ENCODE peak calls at places on chromosomes 7 and 10, in seven cellular contexts. One of them, this sample, is unnamed.

GRCh38 chr7:40057292-40057691 is 77.1 kb downstream of the MPLKIP start:
- DNase-seq in ascending aorta: no peak
- DNase-seq in MM.1S: no peak
- DNase-seq in RWPE1: no peak
- DNase-seq in CD8-positive, alpha-beta T cell: no peak
- DNase-seq in tibial artery: no peak
- DNase-seq in pancreas: no peak
- DNase-seq in this sample: no peak

GRCh38 chr7:151320263-151320845 is 21.3 kb upstream of the NUB1 start:
- DNase-seq in ascending aorta: no peak
- DNase-seq in CD8-positive, alpha-beta T cell: no peak
- DNase-seq in MM.1S: no peak
- DNase-seq in pancreas: no peak
- DNase-seq in RWPE1: no peak
- DNase-seq in tibial artery: no peak
- DNase-seq in this sample: no peak

GRCh38 chr10:74153123-74153522 is 2.1 kb downstream of the ADK start:
- DNase-seq in MM.1S: no peak
- DNase-seq in tibial artery: no peak
- DNase-seq in CD8-positive, alpha-beta T cell: no peak
- DNase-seq in ascending aorta: no peak
- DNase-seq in pancreas: no peak
- DNase-seq in RWPE1: peak; percentile 81
- DNase-seq in this sample: no peak

GRCh38 chr7:51067757-51068156 is 248.9 kb downstream of the COBL start:
- DNase-seq in CD8-positive, alpha-beta T cell: no peak
- DNase-seq in pancreas: peak; percentile 49
- DNase-seq in RWPE1: peak; percentile 64
- DNase-seq in MM.1S: peak; percentile 33
- DNase-seq in tibial artery: no peak
- DNase-seq in ascending aorta: no peak
- DNase-seq in this sample: peak; percentile 31

GRCh38 chr10:13990392-13990805 is 340.3 kb downstream of the FRMD4A start:
- DNase-seq in MM.1S: no peak
- DNase-seq in CD8-positive, alpha-beta T cell: no peak
- DNase-seq in pancreas: no peak
- DNase-seq in ascending aorta: no peak
- DNase-seq in RWPE1: no peak
- DNase-seq in tibial artery: no peak
- DNase-seq in this sample: no peak

GRCh38 chr10:112314822-112315474 is 31.7 kb downstream of the TECTB start:
- DNase-seq in tibial artery: peak; percentile 78
- DNase-seq in MM.1S: peak; percentile 72
- DNase-seq in pancreas: peak; percentile 77
- DNase-seq in CD8-positive, alpha-beta T cell: peak; percentile 54
- DNase-seq in ascending aorta: peak; percentile 21
- DNase-seq in RWPE1: peak; percentile 86
- DNase-seq in this sample: peak; percentile 68

GRCh38 chr7:136868496-136869005 is at the start of gene CHRM2:
- DNase-seq in pancreas: no peak
- DNase-seq in RWPE1: no peak
- DNase-seq in CD8-positive, alpha-beta T cell: no peak
- DNase-seq in tibial artery: no peak
- DNase-seq in MM.1S: no peak
- DNase-seq in ascending aorta: no peak
- DNase-seq in this sample: no peak

GRCh38 chr10:47357911-47358310 is 9.7 kb downstream of the RBP3 start:
- DNase-seq in ascending aorta: no peak
- DNase-seq in CD8-positive, alpha-beta T cell: no peak
- DNase-seq in RWPE1: no peak
- DNase-seq in MM.1S: no peak
- DNase-seq in pancreas: no peak
- DNase-seq in tibial artery: peak; percentile 27
- DNase-seq in this sample: no peak

GRCh38 chr7:68192941-68193340 is 1196.3 kb downstream of the TYW1 start:
- DNase-seq in ascending aorta: no peak
- DNase-seq in MM.1S: no peak
- DNase-seq in tibial artery: no peak
- DNase-seq in pancreas: no peak
- DNase-seq in RWPE1: no peak
- DNase-seq in CD8-positive, alpha-beta T cell: no peak
- DNase-seq in this sample: no peak

GRCh38 chr10:122157451-122157850 is 113.6 kb upstream of the BTBD16 start:
- DNase-seq in MM.1S: no peak
- DNase-seq in tibial artery: no peak
- DNase-seq in ascending aorta: no peak
- DNase-seq in pancreas: no peak
- DNase-seq in CD8-positive, alpha-beta T cell: no peak
- DNase-seq in RWPE1: no peak
- DNase-seq in this sample: no peak

GRCh38 chr10:73744690-73744994 is 470 bp downstream of the SEC24C start:
- DNase-seq in tibial artery: peak; percentile 74
- DNase-seq in ascending aorta: no peak
- DNase-seq in MM.1S: peak; percentile 58
- DNase-seq in pancreas: peak; percentile 61
- DNase-seq in CD8-positive, alpha-beta T cell: no peak
- DNase-seq in RWPE1: peak; percentile 51
- DNase-seq in this sample: no peak

GRCh38 chr10:45473126-45473525 is 99.1 kb downstream of the ALOX5 start:
- DNase-seq in tibial artery: no peak
- DNase-seq in CD8-positive, alpha-beta T cell: no peak
- DNase-seq in MM.1S: no peak
- DNase-seq in ascending aorta: no peak
- DNase-seq in pancreas: peak; percentile 33
- DNase-seq in RWPE1: no peak
- DNase-seq in this sample: no peak

GRCh38 chr10:133124357-133125211 is 35.4 kb upstream of the KNDC1 start:
- DNase-seq in ascending aorta: no peak
- DNase-seq in MM.1S: no peak
- DNase-seq in RWPE1: peak; percentile 45
- DNase-seq in pancreas: peak; percentile 40
- DNase-seq in tibial artery: peak; percentile 56
- DNase-seq in CD8-positive, alpha-beta T cell: no peak
- DNase-seq in this sample: peak; percentile 13

GRCh38 chr10:68406111-68406814 is 814 bp downstream of the RUFY2 start:
- DNase-seq in ascending aorta: no peak
- DNase-seq in CD8-positive, alpha-beta T cell: peak; percentile 3
- DNase-seq in pancreas: peak; percentile 53
- DNase-seq in tibial artery: no peak
- DNase-seq in RWPE1: peak; percentile 53
- DNase-seq in MM.1S: peak; percentile 58
- DNase-seq in this sample: peak; percentile 53

GRCh38 chr10:131700506-131700905 is 200.3 kb upstream of the PPP2R2D start:
- DNase-seq in ascending aorta: no peak
- DNase-seq in RWPE1: no peak
- DNase-seq in CD8-positive, alpha-beta T cell: no peak
- DNase-seq in MM.1S: no peak
- DNase-seq in tibial artery: no peak
- DNase-seq in pancreas: no peak
- DNase-seq in this sample: no peak

GRCh38 chr7:142030294-142030693 is 34.6 kb downstream of the MGAM start:
- DNase-seq in CD8-positive, alpha-beta T cell: no peak
- DNase-seq in MM.1S: no peak
- DNase-seq in RWPE1: peak; percentile 24
- DNase-seq in ascending aorta: no peak
- DNase-seq in pancreas: no peak
- DNase-seq in tibial artery: no peak
- DNase-seq in this sample: no peak

GRCh38 chr10:24920907-24921881 is 31.2 kb downstream of the PRTFDC1 start:
- DNase-seq in ascending aorta: peak; percentile 36
- DNase-seq in CD8-positive, alpha-beta T cell: no peak
- DNase-seq in MM.1S: no peak
- DNase-seq in RWPE1: peak; percentile 49
- DNase-seq in pancreas: no peak
- DNase-seq in tibial artery: peak; percentile 77
- DNase-seq in this sample: peak; percentile 34

GRCh38 chr10:31263903-31264302 is 55.1 kb upstream of the ZEB1 start:
- DNase-seq in tibial artery: no peak
- DNase-seq in pancreas: no peak
- DNase-seq in CD8-positive, alpha-beta T cell: no peak
- DNase-seq in ascending aorta: no peak
- DNase-seq in RWPE1: peak; percentile 13
- DNase-seq in MM.1S: no peak
- DNase-seq in this sample: no peak

GRCh38 chr7:17625038-17625437 is 315.3 kb downstream of the SNX13 start:
- DNase-seq in RWPE1: peak; percentile 42
- DNase-seq in tibial artery: no peak
- DNase-seq in pancreas: no peak
- DNase-seq in MM.1S: no peak
- DNase-seq in CD8-positive, alpha-beta T cell: no peak
- DNase-seq in ascending aorta: no peak
- DNase-seq in this sample: no peak

GRCh38 chr10:89837173-89838001 is 136.0 kb downstream of the KIF20B start:
- DNase-seq in pancreas: peak; percentile 38
- DNase-seq in MM.1S: peak; percentile 34
- DNase-seq in RWPE1: no peak
- DNase-seq in tibial artery: no peak
- DNase-seq in CD8-positive, alpha-beta T cell: no peak
- DNase-seq in ascending aorta: no peak
- DNase-seq in this sample: peak; percentile 12

GRCh38 chr10:52491246-52492000 is 177.3 kb downstream of the DKK1 start:
- DNase-seq in ascending aorta: no peak
- DNase-seq in MM.1S: no peak
- DNase-seq in CD8-positive, alpha-beta T cell: no peak
- DNase-seq in RWPE1: no peak
- DNase-seq in pancreas: no peak
- DNase-seq in tibial artery: no peak
- DNase-seq in this sample: no peak

GRCh38 chr10:24174014-24174413 is 34.9 kb upstream of the KIAA1217 start:
- DNase-seq in ascending aorta: no peak
- DNase-seq in pancreas: no peak
- DNase-seq in tibial artery: no peak
- DNase-seq in MM.1S: no peak
- DNase-seq in CD8-positive, alpha-beta T cell: no peak
- DNase-seq in RWPE1: peak; percentile 13
- DNase-seq in this sample: no peak

GRCh38 chr7:12152196-12152918 is 58.7 kb upstream of the TMEM106B start:
- DNase-seq in pancreas: no peak
- DNase-seq in MM.1S: no peak
- DNase-seq in RWPE1: no peak
- DNase-seq in ascending aorta: no peak
- DNase-seq in tibial artery: no peak
- DNase-seq in CD8-positive, alpha-beta T cell: no peak
- DNase-seq in this sample: no peak

GRCh38 chr10:61897671-61898434 is 3.6 kb upstream of the ARID5B start:
- DNase-seq in ascending aorta: no peak
- DNase-seq in RWPE1: peak; percentile 24
- DNase-seq in CD8-positive, alpha-beta T cell: no peak
- DNase-seq in MM.1S: peak; percentile 86
- DNase-seq in tibial artery: no peak
- DNase-seq in pancreas: peak; percentile 33
- DNase-seq in this sample: no peak

GRCh38 chr7:81025360-81025759 is 106.5 kb upstream of the SEMA3C start:
- DNase-seq in CD8-positive, alpha-beta T cell: no peak
- DNase-seq in pancreas: no peak
- DNase-seq in tibial artery: no peak
- DNase-seq in RWPE1: no peak
- DNase-seq in MM.1S: no peak
- DNase-seq in ascending aorta: no peak
- DNase-seq in this sample: no peak

GRCh38 chr7:90768301-90768700 is 172.2 kb downstream of the CDK14 start:
- DNase-seq in ascending aorta: no peak
- DNase-seq in RWPE1: no peak
- DNase-seq in pancreas: no peak
- DNase-seq in MM.1S: no peak
- DNase-seq in tibial artery: no peak
- DNase-seq in CD8-positive, alpha-beta T cell: no peak
- DNase-seq in this sample: no peak
- H3K27ac ChIP-seq in ascending aorta: no peak overlapping the region
- H3K27ac ChIP-seq in RWPE1: no peak overlapping the region
- H3K27ac ChIP-seq in pancreas: peak overlapping the region; percentile 25
- H3K27ac ChIP-seq in MM.1S: no peak overlapping the region
- H3K27ac ChIP-seq in tibial artery: no peak overlapping the region
- H3K27ac ChIP-seq in CD8-positive, alpha-beta T cell: no peak overlapping the region
- H3K27ac ChIP-seq in this sample: no peak overlapping the region

GRCh38 chr7:102934670-102935069 is 21.9 kb downstream of the LRRC17 start:
- DNase-seq in RWPE1: no peak
- DNase-seq in ascending aorta: no peak
- DNase-seq in pancreas: no peak
- DNase-seq in CD8-positive, alpha-beta T cell: no peak
- DNase-seq in tibial artery: no peak
- DNase-seq in MM.1S: no peak
- DNase-seq in this sample: no peak
- H3K27ac ChIP-seq in RWPE1: no peak overlapping the region
- H3K27ac ChIP-seq in ascending aorta: peak overlapping the region; percentile 88
- H3K27ac ChIP-seq in pancreas: no peak overlapping the region
- H3K27ac ChIP-seq in CD8-positive, alpha-beta T cell: no peak overlapping the region
- H3K27ac ChIP-seq in tibial artery: peak overlapping the region; percentile 49
- H3K27ac ChIP-seq in MM.1S: no peak overlapping the region
- H3K27ac ChIP-seq in this sample: no peak overlapping the region

GRCh38 chr10:95285556-95285955 is 5.2 kb downstream of the PDLIM1 start:
- DNase-seq in ascending aorta: no peak
- DNase-seq in RWPE1: no peak
- DNase-seq in MM.1S: no peak
- DNase-seq in tibial artery: no peak
- DNase-seq in pancreas: no peak
- DNase-seq in CD8-positive, alpha-beta T cell: no peak
- DNase-seq in this sample: no peak

GRCh38 chr10:95284807-95285206 is 6.0 kb downstream of the PDLIM1 start:
- DNase-seq in RWPE1: no peak
- DNase-seq in ascending aorta: no peak
- DNase-seq in MM.1S: no peak
- DNase-seq in pancreas: no peak
- DNase-seq in tibial artery: no peak
- DNase-seq in CD8-positive, alpha-beta T cell: no peak
- DNase-seq in this sample: no peak

GRCh38 chr10:95287281-95287680 is 3.5 kb downstream of the PDLIM1 start:
- DNase-seq in pancreas: no peak
- DNase-seq in ascending aorta: no peak
- DNase-seq in MM.1S: no peak
- DNase-seq in RWPE1: no peak
- DNase-seq in tibial artery: no peak
- DNase-seq in CD8-positive, alpha-beta T cell: no peak
- DNase-seq in this sample: no peak

GRCh38 chr10:95288273-95288672 is 2.5 kb downstream of the PDLIM1 start:
- DNase-seq in tibial artery: no peak
- DNase-seq in RWPE1: no peak
- DNase-seq in CD8-positive, alpha-beta T cell: no peak
- DNase-seq in pancreas: no peak
- DNase-seq in ascending aorta: no peak
- DNase-seq in MM.1S: no peak
- DNase-seq in this sample: no peak

DNA sequence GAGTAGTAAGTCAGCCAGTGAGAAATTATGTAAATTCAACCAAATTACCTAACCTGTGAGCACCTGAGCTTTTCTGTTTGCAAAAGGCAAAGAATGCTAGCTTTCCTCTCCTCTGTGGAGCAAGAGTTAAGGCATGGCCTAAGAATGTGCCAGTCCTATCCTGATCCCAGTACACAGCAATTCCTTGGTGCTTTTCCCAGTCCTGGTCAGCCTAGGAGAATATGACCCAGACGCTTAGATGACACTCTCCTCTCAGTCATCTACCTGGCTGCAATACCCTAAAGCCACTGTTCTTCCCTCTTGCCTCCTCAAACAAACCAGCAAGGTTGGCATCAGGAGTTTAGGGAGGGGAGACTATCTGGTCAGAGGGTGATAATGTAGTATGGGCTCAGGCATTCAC is 4.1 kb downstream of the PDLIM1 start:
- DNase-seq in MM.1S: no peak
- DNase-seq in RWPE1: no peak
- DNase-seq in ascending aorta: no peak
- DNase-seq in pancreas: no peak
- DNase-seq in CD8-positive, alpha-beta T cell: no peak
- DNase-seq in tibial artery: no peak
- DNase-seq in this sample: no peak
- H3K27ac ChIP-seq in MM.1S: no peak overlapping the region
- H3K27ac ChIP-seq in RWPE1: no peak overlapping the region
- H3K27ac ChIP-seq in ascending aorta: peak overlapping the region; percentile 89
- H3K27ac ChIP-seq in pancreas: no peak overlapping the region
- H3K27ac ChIP-seq in CD8-positive, alpha-beta T cell: no peak overlapping the region
- H3K27ac ChIP-seq in tibial artery: peak overlapping the region; percentile 93
- H3K27ac ChIP-seq in this sample: no peak overlapping the region

GRCh38 chr10:103123282-103124033 is 69.6 kb downstream of the NT5C2 start:
- DNase-seq in ascending aorta: no peak
- DNase-seq in tibial artery: no peak
- DNase-seq in CD8-positive, alpha-beta T cell: no peak
- DNase-seq in RWPE1: no peak
- DNase-seq in pancreas: no peak
- DNase-seq in MM.1S: no peak
- DNase-seq in this sample: no peak
- H3K27ac ChIP-seq in ascending aorta: peak overlapping the region; percentile 79
- H3K27ac ChIP-seq in tibial artery: peak overlapping the region; percentile 78
- H3K27ac ChIP-seq in CD8-positive, alpha-beta T cell: no peak overlapping the region
- H3K27ac ChIP-seq in RWPE1: no peak overlapping the region
- H3K27ac ChIP-seq in pancreas: no peak overlapping the region
- H3K27ac ChIP-seq in MM.1S: no peak overlapping the region
- H3K27ac ChIP-seq in this sample: no peak overlapping the region

This sample was measured in substantia nigra.